ENCODE peak calls at places on chromosomes 2 and 18, in ten cellular contexts. K, X, E, A, N, Y, B, H, F and C are unnamed samples.

GRCh38 chr2:33322099-33322498 is 154.3 kb upstream of the RASGRP3 start:
- DNase-seq in K (peak), X (peak), E (peak), A (no peak), N (no peak), Y (peak), B (no peak), H (no peak), F (peak), C (peak)

GRCh38 chr18:28161608-28162599 is 15.0 kb downstream of the CDH2 start:
- DNase-seq in K (peak), X (no peak), E (peak), A (no peak), N (no peak), Y (no peak), B (no peak), H (no peak), F (peak), C (no peak)

GRCh38 chr2:115183144-115183543 is 740.7 kb downstream of the DPP10 start:
- DNase-seq in K (no peak), X (no peak), E (no peak), A (no peak), N (no peak), Y (no peak), B (no peak), H (no peak), F (no peak), C (no peak)

GRCh38 chr2:186543561-186544131 is 46.2 kb upstream of the ITGAV start:
- DNase-seq in K (peak), X (peak), E (no peak), A (no peak), N (no peak), Y (no peak), B (no peak), H (peak), F (peak), C (peak)

GRCh38 chr18:63155169-63155852 is 164.3 kb downstream of the BCL2 start:
- DNase-seq in K (no peak), X (peak), E (no peak), A (peak), N (peak), Y (no peak), B (peak), H (no peak), F (no peak), C (no peak)

GRCh38 chr18:22167091-22167470 is 2.3 kb upstream of the GATA6 start:
- DNase-seq in K (no peak), X (peak), E (no peak), A (no peak), N (no peak), Y (peak), B (peak), H (no peak), F (no peak), C (no peak)

GRCh38 chr2:140442319-140442718 is 1662.1 kb upstream of the NXPH2 start:
- DNase-seq in K (peak), X (peak), E (peak), A (no peak), N (no peak), Y (no peak), B (no peak), H (no peak), F (no peak), C (no peak)

GRCh38 chr2:196160101-196160500 is 11.3 kb downstream of the STK17B start:
- DNase-seq in K (peak), X (peak), E (peak), A (peak), N (no peak), Y (no peak), B (no peak), H (peak), F (peak), C (peak)

GRCh38 chr2:200406379-200406778 is 99.9 kb downstream of the SPATS2L start:
- DNase-seq in K (peak), X (peak), E (no peak), A (no peak), N (no peak), Y (no peak), B (no peak), H (no peak), F (no peak), C (no peak)

GRCh38 chr2:200411831-200412230 is 98.0 kb downstream of the KCTD18 start:
- DNase-seq in K (peak), X (peak), E (peak), A (no peak), N (no peak), Y (no peak), B (no peak), H (no peak), F (peak), C (no peak)

GRCh38 chr2:200404615-200405014 is 98.1 kb downstream of the SPATS2L start:
- DNase-seq in K (no peak), X (no peak), E (no peak), A (no peak), N (no peak), Y (no peak), B (no peak), H (no peak), F (no peak), C (no peak)

GRCh38 chr2:200405599-200406298 is 99.3 kb downstream of the SPATS2L start:
- DNase-seq in K (peak), X (peak), E (peak), A (peak), N (no peak), Y (no peak), B (no peak), H (peak), F (peak), C (peak)

GRCh38 chr2:200408428-200409311 is 101.2 kb downstream of the KCTD18 start:
- DNase-seq in K (peak), X (peak), E (peak), A (peak), N (peak), Y (no peak), B (no peak), H (peak), F (peak), C (peak)
- TF ChIP-seq CTCF in K (peak), X (no peak), E (peak), A (no peak), N (no peak), Y (no peak), B (no peak), H (peak), F (no peak), C (no peak)

DNA sequence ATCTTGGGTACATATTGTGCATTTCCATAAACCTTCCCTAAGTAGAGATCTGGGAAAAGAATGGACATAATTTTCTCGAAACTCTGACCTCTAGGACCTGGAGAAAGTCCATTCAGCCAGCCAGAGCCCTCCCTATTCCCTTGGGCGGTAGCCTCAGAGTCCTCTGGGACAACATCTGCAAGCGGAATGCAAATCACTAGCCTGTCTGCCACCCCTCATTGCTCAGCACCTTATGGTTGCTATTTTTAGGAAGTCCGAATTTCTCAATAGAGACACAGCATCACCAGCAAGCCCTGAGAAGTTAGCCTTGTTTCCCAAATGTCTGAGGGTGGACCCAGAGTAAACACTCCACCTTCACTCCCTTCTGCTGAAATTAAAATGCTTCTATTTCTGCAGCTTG is 17.6 kb upstream of the CD28 start:
- DNase-seq in K (peak), X (peak), E (peak), A (no peak), N (peak), Y (no peak), B (no peak), H (peak), F (peak), C (peak)
- H3K4me3 ChIP-seq in K (no peak), X (no peak), E (no peak), A (no peak), N (no peak), Y (no peak), B (no peak), H (no peak), F (no peak), C (no peak)

GRCh38 chr2:132037527-132038178 is 124.1 kb downstream of the ANKRD30BL start:
- DNase-seq in K (no peak), X (peak), E (no peak), A (no peak), N (peak), Y (no peak), B (peak), H (no peak), F (no peak), C (peak)
- TF ChIP-seq CTCF in K (no peak), X (no peak), E (no peak), A (no peak), N (no peak), Y (no peak), B (no peak), H (peak), F (no peak), C (peak)

GRCh38 chr2:72781500-72781899 is 44.3 kb downstream of the EXOC6B start:
- DNase-seq in K (no peak), X (peak), E (no peak), A (no peak), N (no peak), Y (no peak), B (no peak), H (no peak), F (no peak), C (no peak)

GRCh38 chr2:72788756-72789155 is 37.1 kb downstream of the EXOC6B start:
- DNase-seq in K (peak), X (peak), E (peak), A (no peak), N (no peak), Y (no peak), B (no peak), H (peak), F (peak), C (peak)

GRCh38 chr2:72789241-72789640 is 36.6 kb downstream of the EXOC6B start:
- DNase-seq in K (no peak), X (no peak), E (no peak), A (no peak), N (no peak), Y (no peak), B (no peak), H (no peak), F (no peak), C (no peak)

GRCh38 chr2:72782520-72782919 is 43.3 kb downstream of the EXOC6B start:
- DNase-seq in K (no peak), X (no peak), E (no peak), A (no peak), N (no peak), Y (no peak), B (no peak), H (no peak), F (no peak), C (no peak)

DNA sequence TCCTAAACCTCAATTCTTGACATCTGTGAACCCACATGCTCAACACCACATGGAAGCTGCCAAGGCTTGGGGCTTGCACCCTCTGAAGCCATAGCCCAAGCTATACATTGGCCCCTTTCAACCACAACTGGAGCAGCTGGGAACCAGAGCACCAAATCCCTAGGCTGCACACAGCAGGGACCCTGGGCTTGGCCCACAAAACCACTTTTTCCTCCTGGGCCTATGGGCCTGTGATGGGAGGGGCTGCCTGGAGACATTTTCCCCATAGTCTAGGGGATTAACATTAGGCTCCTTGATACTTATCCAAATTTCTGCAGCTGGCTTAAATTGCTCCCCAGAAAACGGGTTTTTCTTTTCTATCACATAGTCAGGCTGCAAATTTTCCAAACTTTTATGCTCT is 40.3 kb downstream of the EXOC6B start:
- DNase-seq in K (no peak), X (no peak), E (no peak), A (no peak), N (no peak), Y (no peak), B (no peak), H (no peak), F (no peak), C (no peak)
- H3K4me3 ChIP-seq in K (no peak), X (no peak), E (no peak), A (no peak), N (no peak), Y (no peak), B (no peak), H (no peak), F (no peak), C (no peak)

GRCh38 chr18:38619129-38619528 is 1053.5 kb upstream of the CELF4 start:
- DNase-seq in K (no peak), X (no peak), E (no peak), A (no peak), N (no peak), Y (no peak), B (no peak), H (no peak), F (no peak), C (no peak)
- TF ChIP-seq CTCF in K (no peak), X (no peak), E (no peak), A (no peak), N (no peak), Y (no peak), B (no peak), H (no peak), F (no peak), C (no peak)

DNA sequence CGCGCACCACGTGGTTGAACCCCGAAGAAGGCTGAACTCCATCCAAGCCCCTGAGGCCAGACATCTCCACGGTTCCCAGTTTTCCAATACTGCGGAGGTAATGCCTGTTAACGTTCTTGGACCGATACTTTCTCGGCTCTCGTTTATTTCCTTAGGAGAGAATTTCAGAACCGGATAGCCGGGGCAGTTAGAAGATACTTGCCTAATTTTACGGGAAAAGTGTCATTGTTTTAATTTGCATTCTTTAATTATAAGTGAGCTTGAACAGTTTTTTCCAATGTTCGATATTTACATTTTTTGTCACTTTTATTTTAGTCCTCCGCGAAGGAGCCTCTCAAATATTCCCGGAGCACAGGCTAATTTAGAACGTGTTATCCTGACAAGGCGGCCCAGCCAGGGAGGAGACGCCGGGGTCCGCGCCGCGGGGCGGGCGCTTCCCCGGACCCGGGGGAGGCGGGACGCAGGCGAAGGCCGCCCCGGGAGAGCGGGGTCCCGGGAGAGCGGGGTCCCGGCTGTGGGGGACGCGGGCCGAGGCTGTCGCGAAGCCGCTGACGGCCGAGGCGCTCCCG is 10.1 kb upstream of the KCNG2 start:
- DNase-seq in K (no peak), X (no peak), E (no peak), A (no peak), N (no peak), Y (peak), B (no peak), H (no peak), F (no peak), C (no peak)
- H3K4me3 ChIP-seq in K (no peak), X (peak), E (no peak), A (no peak), N (no peak), Y (no peak), B (no peak), H (no peak), F (no peak), C (no peak)